ENCODE peak calls at places on chromosome 22, in four cellular contexts. F, N, O and U are unnamed samples.
A peak's percentile ranks its signal among the peaks of the same experiment; 100 is the strongest.

GRCh38 chr22:48980918-48981317 is 846.8 kb downstream of the BRD1 start:
- DNase-seq in N (no peak), O (no peak), F (no peak), U (no peak)

GRCh38 chr22:41826001-41826400 is 6.9 kb upstream of the SREBF2 start:
- DNase-seq in F (no peak), N (no peak), O (no peak), U (no peak)

GRCh38 chr22:27719535-27720227 is 81.9 kb downstream of the MN1 start:
- DNase-seq in F (peak; percentile 30), O (no peak), N (no peak), U (peak; percentile 100)

GRCh38 chr22:33923660-33924246 is 3.5 kb upstream of the LARGE1 start:
- DNase-seq in O (peak; percentile 75), N (peak; percentile 25), F (peak; percentile 75), U (peak; percentile 55)

GRCh38 chr22:24137595-24137994 is 43.7 kb upstream of the SUSD2 start:
- DNase-seq in N (no peak), O (peak; percentile 75), F (peak; percentile 89), U (no peak)

GRCh38 chr22:35470903-35471321 is 69.7 kb upstream of the RASD2 start:
- DNase-seq in O (no peak), N (no peak), F (peak; percentile 31), U (no peak)

GRCh38 chr22:49576241-49577141 is 251.2 kb downstream of the BRD1 start:
- DNase-seq in F (no peak), N (no peak), O (peak; percentile 52), U (no peak)

GRCh38 chr22:29113329-29113728 is 40.5 kb downstream of the KREMEN1 start:
- DNase-seq in O (no peak), N (no peak), F (no peak), U (peak; percentile 4)

GRCh38 chr22:38853149-38853548 is 9.3 kb upstream of the NPTXR start:
- DNase-seq in O (no peak), F (no peak), N (no peak), U (no peak)

GRCh38 chr22:26298605-26299310 is 129.5 kb downstream of the SEZ6L start:
- DNase-seq in N (no peak), O (no peak), F (no peak), U (no peak)

GRCh38 chr22:39219071-39220050 is 25.4 kb downstream of the PDGFB start:
- DNase-seq in F (no peak), N (no peak), O (peak; percentile 34), U (no peak)

GRCh38 chr22:40346178-40347064 is at the start of gene ADSL:
- DNase-seq in O (peak; percentile 93), N (peak; percentile 88), F (peak; percentile 78), U (peak; percentile 88)

GRCh38 chr22:46934746-46935491 is 172.5 kb downstream of the TBC1D22A start:
- DNase-seq in N (no peak), O (no peak), F (peak; percentile 94), U (peak; percentile 98)

GRCh38 chr22:47201186-47201995 is 438.9 kb downstream of the TBC1D22A start:
- DNase-seq in F (no peak), N (no peak), O (peak; percentile 40), U (no peak)

GRCh38 chr22:49299821-49300231 is 527.8 kb downstream of the BRD1 start:
- DNase-seq in O (no peak), N (no peak), F (no peak), U (no peak)

GRCh38 chr22:46346680-46347405 is 11.3 kb downstream of the TRMU start:
- DNase-seq in N (no peak), F (no peak), O (no peak), U (no peak)

GRCh38 chr22:42444060-42444904 is 12.1 kb upstream of the NFAM1 start:
- DNase-seq in N (peak; percentile 88), O (peak; percentile 92), F (peak; percentile 89), U (peak; percentile 91)

GRCh38 chr22:33746501-33746928 is 173.8 kb downstream of the LARGE1 start:
- DNase-seq in O (no peak), F (no peak), N (no peak), U (no peak)

GRCh38 chr22:26481112-26481693 is 2.4 kb downstream of the HPS4 start:
- DNase-seq in N (no peak), O (no peak), F (no peak), U (peak; percentile 51)

GRCh38 chr22:17707526-17707925 is 66.7 kb downstream of the BID start:
- DNase-seq in F (peak; percentile 54), N (no peak), O (no peak), U (no peak)

GRCh38 chr22:41574847-41575381 is 14.1 kb downstream of the CSDC2 start:
- DNase-seq in O (peak; percentile 94), N (no peak), F (peak; percentile 36), U (no peak)

GRCh38 chr22:48895831-48896765 is 931.6 kb downstream of the BRD1 start:
- DNase-seq in N (no peak), O (no peak), F (no peak), U (no peak)

GRCh38 chr22:38865201-38866023 is 6.6 kb downstream of the CBX6 start:
- DNase-seq in N (no peak), F (no peak), O (peak; percentile 69), U (no peak)

DNA sequence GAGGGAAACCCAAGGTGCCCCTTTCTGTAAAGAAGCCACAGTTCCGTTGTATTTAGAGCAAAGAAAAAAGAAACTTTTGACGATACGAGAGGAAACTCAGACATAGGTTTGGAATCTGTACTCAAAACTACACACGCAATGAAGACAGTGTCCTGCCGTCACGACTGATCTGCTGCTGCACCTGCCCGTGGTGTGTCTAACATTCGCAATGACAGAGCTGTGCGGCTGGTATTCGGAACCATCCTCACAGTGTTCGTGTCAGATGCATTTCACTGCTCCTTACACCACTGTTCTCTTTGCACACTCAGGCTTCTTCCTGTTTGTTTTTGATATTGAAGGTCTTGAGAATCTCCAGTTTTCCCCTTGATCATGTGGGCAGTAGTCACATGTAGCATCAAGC is 84.8 kb downstream of the RTL6 start:
- DNase-seq in O (peak; percentile 28), F (no peak), N (no peak), U (no peak)
- TF ChIP-seq CTCF in O (no peak), F (no peak), N (no peak), U (no peak)

GRCh38 chr22:30717952-30718351 is 23.3 kb downstream of the OSBP2 start:
- DNase-seq in O (no peak), F (no peak), N (no peak), U (no peak)
- TF ChIP-seq CTCF in O (no peak), F (no peak), N (no peak), U (no peak)

DNA sequence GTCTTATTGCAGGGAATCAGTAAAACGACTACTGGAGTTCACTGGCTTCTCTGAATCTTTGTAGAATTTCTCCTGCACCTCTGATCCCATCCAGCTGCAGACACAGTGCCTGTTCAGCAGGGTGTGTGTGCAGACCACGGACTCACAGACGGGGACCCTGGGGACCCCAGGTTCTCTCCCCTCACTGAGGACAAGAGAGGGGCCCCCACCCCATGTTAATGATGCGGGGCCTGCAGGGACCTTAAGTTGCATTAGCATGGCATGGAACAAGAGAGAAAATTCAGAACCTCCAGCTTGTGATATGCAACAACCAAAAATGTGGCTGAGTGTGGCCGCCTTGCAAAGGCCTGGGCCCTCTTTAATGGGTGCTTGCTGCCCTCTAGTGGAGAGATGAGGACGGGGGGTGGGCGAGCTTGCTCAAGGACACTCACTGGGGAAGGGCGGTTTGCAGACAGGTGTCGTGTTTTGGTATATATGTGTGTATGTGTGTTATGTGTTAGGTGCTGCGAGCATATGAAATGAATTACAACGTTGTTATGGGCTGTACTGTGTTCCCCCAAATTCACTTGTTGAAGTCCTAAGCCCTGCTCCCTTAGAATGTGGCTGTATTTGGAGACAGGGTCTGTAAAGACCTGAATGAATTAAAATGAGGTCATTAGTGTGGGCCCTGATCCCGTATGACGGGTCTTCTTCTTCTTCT is 84.4 kb upstream of the SEPTIN5 start:
- DNase-seq in O (peak; percentile 83), N (peak; percentile 85), F (peak; percentile 66), U (peak; percentile 82)
- TF ChIP-seq CTCF in O (peak; percentile 79), N (peak; percentile 99), F (peak; percentile 89), U (peak; percentile 94)

DNA sequence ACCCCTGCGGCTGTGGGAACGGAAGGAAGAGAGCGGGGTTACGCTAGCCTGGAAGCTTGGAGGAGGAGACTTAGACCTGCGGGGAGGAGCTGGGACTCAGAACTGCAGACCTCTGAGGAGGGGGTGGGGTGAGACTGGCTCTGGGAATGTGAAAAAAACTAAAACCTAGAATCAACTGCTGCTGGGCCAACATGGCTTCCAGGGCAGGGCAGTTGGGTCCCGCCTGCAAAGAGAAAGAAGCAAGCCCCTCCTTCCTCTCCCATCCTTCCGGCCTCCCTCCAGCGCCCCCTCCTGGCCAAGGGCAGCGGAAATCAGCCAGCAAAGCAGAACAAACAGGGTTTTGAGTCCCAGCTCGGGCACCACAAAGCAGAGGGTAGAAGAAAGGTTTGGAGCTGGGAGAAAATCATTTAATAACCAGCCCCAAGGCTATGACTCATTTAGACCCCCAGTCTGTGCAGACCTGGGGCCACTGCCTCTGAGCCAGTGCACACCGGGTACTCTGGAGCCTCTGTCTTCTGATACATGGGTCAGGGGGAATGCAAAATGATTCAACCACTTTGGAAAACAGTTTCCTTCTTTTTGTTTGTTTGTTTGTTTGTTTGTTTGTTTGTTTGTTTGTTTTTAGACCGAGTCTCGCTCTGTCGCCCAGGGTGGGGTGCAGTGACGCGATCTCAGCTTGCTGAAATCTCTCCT is 7.3 kb upstream of the NCF4 start:
- DNase-seq in N (peak; percentile 81), O (no peak), F (peak; percentile 55), U (peak; percentile 35)
- TF ChIP-seq CTCF in N (peak; percentile 85), O (peak; percentile 9), F (peak; percentile 68), U (peak; percentile 57)